ENCODE peak calls at places on chromosomes 12 and 14, in five cellular contexts. U is lower leg skin, K is CD14-positive monocyte, Z is GM10248, G is neural crest cell. E is an unnamed sample.

GRCh38 chr14:68139466-68140110 is 320.0 kb downstream of the RAD51B start:
- DNase-seq in Z (no peak), U (peak; percentile 78), G (no peak), K (no peak), E (no peak)

GRCh38 chr14:49134940-49135339 is 451.2 kb downstream of the RPS29 start:
- DNase-seq in Z (no peak), K (no peak), G (no peak), U (no peak), E (no peak)

GRCh38 chr14:64126548-64126947 is 167.6 kb downstream of the ESR2 start:
- DNase-seq in K (no peak), U (no peak), G (no peak), Z (no peak), E (no peak)

GRCh38 chr14:81313775-81314429 is 86.2 kb downstream of the STON2 start:
- DNase-seq in K (no peak), G (no peak), Z (no peak), U (no peak), E (no peak)

GRCh38 chr12:131795688-131796410 is 32.3 kb upstream of the MMP17 start:
- DNase-seq in G (no peak), U (no peak), K (no peak), Z (no peak), E (no peak)

GRCh38 chr14:40347675-40348074 is 915.4 kb upstream of the FBXO33 start:
- DNase-seq in K (no peak), G (no peak), Z (no peak), U (no peak), E (no peak)

GRCh38 chr12:125890983-125891382 is 825.7 kb downstream of the AACS start:
- DNase-seq in G (no peak), U (no peak), K (no peak), Z (no peak), E (no peak)

GRCh38 chr12:115335594-115335993 is 651.6 kb upstream of the TBX3 start:
- DNase-seq in K (no peak), U (no peak), Z (no peak), G (no peak), E (no peak)

GRCh38 chr12:92769124-92769901 is 66.5 kb downstream of the PLEKHG7 start:
- DNase-seq in U (no peak), K (no peak), Z (peak; percentile 33), G (no peak), E (peak; percentile 43)

GRCh38 chr14:51498411-51499227 is 153.1 kb upstream of the FRMD6 start:
- DNase-seq in G (no peak), K (no peak), U (no peak), Z (no peak), E (no peak)

GRCh38 chr14:104388631-104389325 is 190.8 kb upstream of the C14orf180 start:
- DNase-seq in K (no peak), G (no peak), Z (no peak), U (peak; percentile 68), E (no peak)

GRCh38 chr12:22657538-22657937 is 32.6 kb downstream of the ETNK1 start:
- DNase-seq in K (no peak), U (no peak), G (no peak), Z (no peak), E (no peak)

GRCh38 chr12:23139026-23139425 is 514.1 kb downstream of the ETNK1 start:
- DNase-seq in U (no peak), K (no peak), Z (no peak), G (no peak), E (no peak)

GRCh38 chr12:109606261-109607028 is 32.9 kb downstream of the MVK start:
- DNase-seq in Z (no peak), K (no peak), G (peak; percentile 42), U (no peak), E (no peak)

GRCh38 chr12:93737457-93738198 is 60.5 kb downstream of the CRADD start:
- DNase-seq in U (no peak), K (no peak), Z (no peak), G (no peak), E (no peak)

GRCh38 chr12:31368666-31369361 is 42.9 kb upstream of the SINHCAF start:
- DNase-seq in U (no peak), G (no peak), K (no peak), Z (no peak), E (no peak)

GRCh38 chr12:69095765-69096477 is 143.4 kb upstream of the CPSF6 start:
- DNase-seq in K (no peak), U (no peak), G (no peak), Z (no peak), E (no peak)

GRCh38 chr12:51949342-51950030 is 2.0 kb upstream of the ACVR1B start:
- DNase-seq in U (peak; percentile 68), G (no peak), K (no peak), Z (no peak), E (no peak)

GRCh38 chr12:64883264-64884163 is 59.1 kb downstream of the TBC1D30 start:
- DNase-seq in U (no peak), G (no peak), K (no peak), Z (no peak), E (peak; percentile 25)

GRCh38 chr12:122227341-122227740 is 1.5 kb upstream of the DIABLO start:
- DNase-seq in K (no peak), U (no peak), G (no peak), Z (no peak), E (no peak)

GRCh38 chr12:53025250-53025649 is 19.0 kb downstream of the EIF4B start:
- DNase-seq in Z (no peak), G (no peak), K (no peak), U (no peak), E (no peak)

GRCh38 chr12:45299132-45299692 is 83.3 kb downstream of the ANO6 start:
- DNase-seq in Z (no peak), G (no peak), U (no peak), K (no peak), E (no peak)

GRCh38 chr12:130658561-130658960 is 57.5 kb downstream of the RIMBP2 start:
- DNase-seq in G (no peak), K (no peak), U (no peak), Z (no peak), E (no peak)

GRCh38 chr12:98002887-98003493 is 512.4 kb upstream of the TMPO start:
- DNase-seq in U (peak; percentile 61), Z (peak; percentile 30), G (peak; percentile 62), K (no peak), E (peak; percentile 32)

GRCh38 chr14:23877111-23877510 is 76.5 kb upstream of the DHRS4 start:
- DNase-seq in K (no peak), U (no peak), G (no peak), Z (no peak), E (no peak)

GRCh38 chr12:108129017-108129812 is at the start of gene WSCD2:
- DNase-seq in G (peak; percentile 70), U (peak; percentile 88), Z (no peak), K (no peak), E (no peak)

GRCh38 chr12:116880817-116881324 is 370 bp downstream of the HRK start:
- DNase-seq in K (no peak), U (no peak), G (peak; percentile 30), Z (peak; percentile 69), E (peak; percentile 85)

GRCh38 chr12:116880213-116880816 is 926 bp downstream of the HRK start:
- DNase-seq in G (no peak), U (no peak), Z (no peak), K (no peak), E (no peak)

GRCh38 chr12:116881867-116882507 is 746 bp upstream of the HRK start:
- DNase-seq in U (no peak), G (no peak), Z (no peak), K (no peak), E (no peak)

GRCh38 chr12:116881325-116881866 is at the start of gene HRK:
- DNase-seq in U (no peak), Z (no peak), K (no peak), G (no peak), E (no peak)

DNA sequence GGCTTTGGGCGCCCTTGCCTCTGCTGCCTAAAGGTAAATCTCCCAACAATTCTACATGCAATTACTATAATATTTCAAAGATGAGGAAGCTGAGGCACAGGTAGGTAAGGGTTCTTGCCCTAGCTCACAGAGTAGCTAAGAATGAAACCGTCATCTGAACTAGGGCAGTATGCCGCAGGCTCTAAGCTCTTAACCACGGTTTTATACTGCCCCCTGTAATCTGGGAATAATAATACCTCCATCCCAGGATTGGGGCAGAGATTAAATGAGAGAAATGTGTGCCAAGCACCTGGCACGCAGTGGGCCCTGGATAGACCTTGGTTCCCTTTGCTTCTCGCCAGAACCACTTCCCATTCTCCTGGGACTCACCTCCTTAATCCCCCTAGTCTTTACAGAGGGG is 1.5 kb upstream of the HRK start:
- DNase-seq in Z (peak; percentile 26), G (no peak), U (no peak), K (no peak), E (peak; percentile 49)
- TF ChIP-seq CTCF in Z (peak; percentile 13), G (peak; percentile 44), U (no peak), K (no peak), E (no peak)

DNA sequence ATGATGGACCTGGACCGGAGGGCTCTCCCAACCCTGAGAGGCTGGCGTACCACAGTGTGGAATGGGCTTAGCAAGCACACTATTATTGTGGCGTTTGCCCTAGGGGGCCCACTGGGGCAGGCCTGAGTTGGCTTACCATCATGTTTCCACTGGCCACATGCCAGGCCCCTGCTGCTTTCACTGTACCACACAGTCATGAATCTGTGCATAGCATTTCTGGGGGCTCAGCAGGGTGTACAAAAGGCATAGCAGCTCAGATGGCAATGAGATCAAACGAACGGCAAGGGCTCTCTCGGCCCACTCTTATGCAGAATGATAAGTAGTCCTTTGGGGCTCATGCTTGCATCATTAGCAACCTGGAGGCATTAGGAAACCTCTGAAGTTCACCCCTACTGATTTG is 137.0 kb upstream of the HIF1A start:
- DNase-seq in K (no peak), G (no peak), U (peak; percentile 82), Z (no peak), E (no peak)
- TF ChIP-seq CTCF in K (no peak), G (no peak), U (no peak), Z (no peak), E (no peak)

DNA sequence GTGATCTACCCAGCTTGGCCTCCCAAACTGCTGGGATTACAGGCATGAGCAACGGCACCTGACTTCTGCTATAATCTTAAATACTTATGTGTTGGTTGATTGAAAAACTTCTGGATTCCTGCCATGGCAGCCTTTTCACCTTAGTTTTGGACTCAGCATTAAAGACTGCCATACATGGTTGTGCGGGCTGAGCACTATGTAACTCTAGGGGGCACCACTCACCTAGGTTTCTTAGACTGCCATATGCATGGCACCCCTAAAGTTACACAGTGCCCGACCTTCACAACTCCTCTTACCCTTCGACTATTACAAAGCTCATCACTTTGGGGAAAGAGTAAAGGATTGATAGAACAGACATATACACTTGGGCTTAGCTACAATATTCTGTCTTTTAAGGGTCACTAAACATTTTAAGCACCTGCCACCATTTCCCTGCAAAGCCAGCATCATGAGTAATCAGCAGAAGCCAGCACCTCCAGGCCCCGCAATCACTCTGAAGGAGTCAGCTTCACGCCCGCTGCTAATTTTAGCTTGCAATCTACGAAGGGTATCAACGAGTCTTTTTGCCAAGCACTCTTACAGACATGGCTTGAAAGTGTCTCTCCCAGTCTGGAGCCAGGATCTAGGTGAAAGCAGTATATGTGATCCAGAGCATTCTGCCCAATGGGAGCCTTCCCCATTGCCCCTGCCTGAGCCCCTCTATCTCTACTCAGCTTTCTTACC is 59.8 kb downstream of the SUDS3 start:
- DNase-seq in G (peak; percentile 15), U (no peak), K (no peak), Z (no peak), E (peak; percentile 14)
- TF ChIP-seq CTCF in G (peak; percentile 49), U (no peak), K (no peak), Z (no peak), E (peak; percentile 35)

GRCh38 chr14:66398437-66398836 is 87.7 kb upstream of the CCDC196 start:
- DNase-seq in G (no peak), Z (no peak), K (no peak), U (no peak), E (no peak)

GRCh38 chr14:66396165-66396564 is 90.0 kb upstream of the CCDC196 start:
- DNase-seq in Z (no peak), K (no peak), G (no peak), U (no peak), E (no peak)

GRCh38 chr14:66395300-66395699 is 90.9 kb upstream of the CCDC196 start:
- DNase-seq in Z (peak; percentile 17), K (no peak), G (no peak), U (no peak), E (peak; percentile 44)
- TF ChIP-seq CTCF in Z (peak; percentile 22), K (no peak), G (no peak), U (no peak), E (no peak)

E was measured in GM20000.